ENCODE peak calls at places on chromosomes 3 and 15, in four cellular contexts. One of them, this sample, is unnamed.

GRCh38 chr3:49889296-49889695 is 14.4 kb downstream of the MST1R start:
- DNase-seq in left ventricle myocardium inferior: no peak
- DNase-seq in cardiac muscle cell: no peak
- DNase-seq in body of pancreas: no peak
- DNase-seq in this sample: no peak

GRCh38 chr15:74725845-74726773 is 781 bp upstream of the CYP1A1 start:
- DNase-seq in body of pancreas: peak; percentile 55
- DNase-seq in cardiac muscle cell: peak; percentile 9
- DNase-seq in left ventricle myocardium inferior: peak; percentile 37
- DNase-seq in this sample: peak; percentile 27

GRCh38 chr15:57550640-57551039 is 41.1 kb upstream of the MYZAP start:
- DNase-seq in body of pancreas: peak; percentile 91
- DNase-seq in cardiac muscle cell: no peak
- DNase-seq in left ventricle myocardium inferior: peak; percentile 73
- DNase-seq in this sample: no peak

GRCh38 chr15:49644364-49644794 is 23.5 kb downstream of the DTWD1 start:
- DNase-seq in body of pancreas: no peak
- DNase-seq in cardiac muscle cell: peak; percentile 34
- DNase-seq in left ventricle myocardium inferior: no peak
- DNase-seq in this sample: no peak

GRCh38 chr15:100729461-100729860 is 127.1 kb downstream of the ASB7 start:
- DNase-seq in left ventricle myocardium inferior: no peak
- DNase-seq in cardiac muscle cell: no peak
- DNase-seq in body of pancreas: no peak
- DNase-seq in this sample: no peak

GRCh38 chr15:67977690-67978089 is 76.4 kb upstream of the PIAS1 start:
- DNase-seq in cardiac muscle cell: no peak
- DNase-seq in body of pancreas: no peak
- DNase-seq in left ventricle myocardium inferior: no peak
- DNase-seq in this sample: no peak

GRCh38 chr3:131386429-131386926 is 4.9 kb downstream of the NUDT16 start:
- DNase-seq in left ventricle myocardium inferior: peak; percentile 69
- DNase-seq in cardiac muscle cell: peak; percentile 65
- DNase-seq in body of pancreas: peak; percentile 30
- DNase-seq in this sample: peak; percentile 83

GRCh38 chr15:68792901-68793766 is 27.6 kb downstream of the ANP32A start:
- DNase-seq in left ventricle myocardium inferior: peak; percentile 41
- DNase-seq in cardiac muscle cell: no peak
- DNase-seq in body of pancreas: peak; percentile 97
- DNase-seq in this sample: no peak

GRCh38 chr15:85993116-85993515 is 86.6 kb upstream of the AGBL1 start:
- DNase-seq in body of pancreas: no peak
- DNase-seq in cardiac muscle cell: no peak
- DNase-seq in left ventricle myocardium inferior: no peak
- DNase-seq in this sample: no peak

GRCh38 chr15:87362531-87362930 is 894.0 kb downstream of the NTRK3 start:
- DNase-seq in body of pancreas: no peak
- DNase-seq in left ventricle myocardium inferior: no peak
- DNase-seq in cardiac muscle cell: no peak
- DNase-seq in this sample: no peak

GRCh38 chr3:149494759-149495580 is 20.5 kb downstream of the TM4SF4 start:
- DNase-seq in left ventricle myocardium inferior: no peak
- DNase-seq in cardiac muscle cell: no peak
- DNase-seq in body of pancreas: no peak
- DNase-seq in this sample: no peak

GRCh38 chr3:145243875-145244274 is 917.1 kb downstream of the PLOD2 start:
- DNase-seq in cardiac muscle cell: peak; percentile 93
- DNase-seq in body of pancreas: no peak
- DNase-seq in left ventricle myocardium inferior: no peak
- DNase-seq in this sample: no peak

GRCh38 chr3:134527037-134527436 is 41.2 kb downstream of the CEP63 start:
- DNase-seq in body of pancreas: no peak
- DNase-seq in left ventricle myocardium inferior: no peak
- DNase-seq in cardiac muscle cell: peak; percentile 7
- DNase-seq in this sample: no peak

GRCh38 chr3:104564045-104564643 is 802.6 kb upstream of the ALCAM start:
- DNase-seq in cardiac muscle cell: peak; percentile 66
- DNase-seq in left ventricle myocardium inferior: no peak
- DNase-seq in body of pancreas: peak; percentile 68
- DNase-seq in this sample: peak; percentile 69

GRCh38 chr3:55860040-55860439 is 372.9 kb upstream of the WNT5A start:
- DNase-seq in cardiac muscle cell: no peak
- DNase-seq in left ventricle myocardium inferior: no peak
- DNase-seq in body of pancreas: no peak
- DNase-seq in this sample: no peak

GRCh38 chr3:107661447-107662108 is 138.8 kb downstream of the BBX start:
- DNase-seq in left ventricle myocardium inferior: no peak
- DNase-seq in cardiac muscle cell: peak; percentile 51
- DNase-seq in body of pancreas: no peak
- DNase-seq in this sample: no peak

GRCh38 chr3:78880588-78881461 is 887.0 kb downstream of the ROBO1 start:
- DNase-seq in cardiac muscle cell: no peak
- DNase-seq in body of pancreas: no peak
- DNase-seq in left ventricle myocardium inferior: no peak
- DNase-seq in this sample: no peak

GRCh38 chr3:10532939-10533730 is 27.7 kb upstream of the ATP2B2 start:
- DNase-seq in cardiac muscle cell: no peak
- DNase-seq in left ventricle myocardium inferior: no peak
- DNase-seq in body of pancreas: no peak
- DNase-seq in this sample: no peak

GRCh38 chr3:132344666-132345280 is 27.6 kb downstream of the ACP3 start:
- DNase-seq in cardiac muscle cell: no peak
- DNase-seq in left ventricle myocardium inferior: no peak
- DNase-seq in body of pancreas: no peak
- DNase-seq in this sample: no peak

GRCh38 chr3:89164774-89165173 is 57.4 kb downstream of the EPHA3 start:
- DNase-seq in body of pancreas: no peak
- DNase-seq in cardiac muscle cell: no peak
- DNase-seq in left ventricle myocardium inferior: no peak
- DNase-seq in this sample: no peak

GRCh38 chr3:134803051-134803505 is 8.0 kb downstream of the EPHB1 start:
- DNase-seq in left ventricle myocardium inferior: no peak
- DNase-seq in cardiac muscle cell: no peak
- DNase-seq in body of pancreas: no peak
- DNase-seq in this sample: no peak

GRCh38 chr15:97968380-97968779 is 7.9 kb downstream of the ARRDC4 start:
- DNase-seq in left ventricle myocardium inferior: no peak
- DNase-seq in cardiac muscle cell: peak; percentile 78
- DNase-seq in body of pancreas: no peak
- DNase-seq in this sample: no peak

GRCh38 chr3:57544181-57545125 is at the start of gene DNAH12:
- DNase-seq in cardiac muscle cell: peak; percentile 55
- DNase-seq in body of pancreas: peak; percentile 80
- DNase-seq in left ventricle myocardium inferior: no peak
- DNase-seq in this sample: no peak

GRCh38 chr3:152524198-152525140 is 255.7 kb downstream of the MBNL1 start:
- DNase-seq in body of pancreas: peak; percentile 58
- DNase-seq in left ventricle myocardium inferior: no peak
- DNase-seq in cardiac muscle cell: peak; percentile 77
- DNase-seq in this sample: no peak

GRCh38 chr3:101216710-101217457 is 103.5 kb downstream of the IMPG2 start:
- DNase-seq in body of pancreas: no peak
- DNase-seq in cardiac muscle cell: peak; percentile 43
- DNase-seq in left ventricle myocardium inferior: peak; percentile 43
- DNase-seq in this sample: peak; percentile 85

GRCh38 chr3:145124886-145125285 is 1036.1 kb downstream of the PLOD2 start:
- DNase-seq in cardiac muscle cell: no peak
- DNase-seq in body of pancreas: no peak
- DNase-seq in left ventricle myocardium inferior: no peak
- DNase-seq in this sample: no peak

GRCh38 chr3:38725726-38726410 is 76.4 kb upstream of the SCN5A start:
- DNase-seq in body of pancreas: no peak
- DNase-seq in cardiac muscle cell: peak; percentile 43
- DNase-seq in left ventricle myocardium inferior: peak; percentile 79
- DNase-seq in this sample: no peak

GRCh38 chr15:75836953-75837321 is 6.3 kb upstream of the UBE2Q2 start:
- DNase-seq in body of pancreas: no peak
- DNase-seq in left ventricle myocardium inferior: no peak
- DNase-seq in cardiac muscle cell: peak; percentile 75
- DNase-seq in this sample: no peak

GRCh38 chr15:52261498-52262242 is 33.9 kb downstream of the MYO5C start:
- DNase-seq in body of pancreas: peak; percentile 68
- DNase-seq in cardiac muscle cell: peak; percentile 88
- DNase-seq in left ventricle myocardium inferior: peak; percentile 50
- DNase-seq in this sample: peak; percentile 71

GRCh38 chr3:155908086-155908485 is 37.6 kb downstream of the GMPS start:
- DNase-seq in cardiac muscle cell: no peak
- DNase-seq in body of pancreas: no peak
- DNase-seq in left ventricle myocardium inferior: no peak
- DNase-seq in this sample: no peak

GRCh38 chr3:184748219-184749135 is 36.6 kb upstream of the MAGEF1 start:
- DNase-seq in body of pancreas: peak; percentile 59
- DNase-seq in cardiac muscle cell: no peak
- DNase-seq in left ventricle myocardium inferior: no peak
- DNase-seq in this sample: peak; percentile 30

GRCh38 chr3:65591313-65591712 is 447.4 kb downstream of the MAGI1 start:
- DNase-seq in left ventricle myocardium inferior: no peak
- DNase-seq in cardiac muscle cell: no peak
- DNase-seq in body of pancreas: no peak
- DNase-seq in this sample: no peak

GRCh38 chr3:143170676-143171075 is 51.1 kb downstream of the CHST2 start:
- DNase-seq in left ventricle myocardium inferior: no peak
- DNase-seq in body of pancreas: no peak
- DNase-seq in cardiac muscle cell: peak; percentile 58
- DNase-seq in this sample: no peak

GRCh38 chr3:172313671-172314070 is 134.6 kb downstream of the GHSR start:
- DNase-seq in body of pancreas: no peak
- DNase-seq in cardiac muscle cell: no peak
- DNase-seq in left ventricle myocardium inferior: no peak
- DNase-seq in this sample: no peak

GRCh38 chr3:1380926-1381646 is 288.3 kb downstream of the CNTN6 start:
- DNase-seq in cardiac muscle cell: no peak
- DNase-seq in left ventricle myocardium inferior: no peak
- DNase-seq in body of pancreas: no peak
- DNase-seq in this sample: peak; percentile 23

GRCh38 chr15:32919749-32920414 is 202.1 kb downstream of the GREM1 start:
- DNase-seq in left ventricle myocardium inferior: no peak
- DNase-seq in cardiac muscle cell: peak; percentile 87
- DNase-seq in body of pancreas: no peak
- DNase-seq in this sample: no peak

GRCh38 chr3:187947927-187948682 is 202.8 kb upstream of the BCL6 start:
- DNase-seq in left ventricle myocardium inferior: peak; percentile 42
- DNase-seq in body of pancreas: no peak
- DNase-seq in cardiac muscle cell: no peak
- DNase-seq in this sample: no peak

GRCh38 chr15:68054658-68055223 is 626 bp downstream of the PIAS1 start:
- DNase-seq in left ventricle myocardium inferior: peak; percentile 60
- DNase-seq in cardiac muscle cell: peak; percentile 41
- DNase-seq in body of pancreas: peak; percentile 52
- DNase-seq in this sample: peak; percentile 63

GRCh38 chr3:113541519-113541918 is 9.2 kb downstream of the SIDT1 start:
- DNase-seq in left ventricle myocardium inferior: no peak
- DNase-seq in cardiac muscle cell: no peak
- DNase-seq in body of pancreas: no peak
- DNase-seq in this sample: no peak

GRCh38 chr3:148971819-148972218 is 19.5 kb upstream of the GYG1 start:
- DNase-seq in cardiac muscle cell: peak; percentile 88
- DNase-seq in body of pancreas: peak; percentile 82
- DNase-seq in left ventricle myocardium inferior: no peak
- DNase-seq in this sample: no peak

DNA sequence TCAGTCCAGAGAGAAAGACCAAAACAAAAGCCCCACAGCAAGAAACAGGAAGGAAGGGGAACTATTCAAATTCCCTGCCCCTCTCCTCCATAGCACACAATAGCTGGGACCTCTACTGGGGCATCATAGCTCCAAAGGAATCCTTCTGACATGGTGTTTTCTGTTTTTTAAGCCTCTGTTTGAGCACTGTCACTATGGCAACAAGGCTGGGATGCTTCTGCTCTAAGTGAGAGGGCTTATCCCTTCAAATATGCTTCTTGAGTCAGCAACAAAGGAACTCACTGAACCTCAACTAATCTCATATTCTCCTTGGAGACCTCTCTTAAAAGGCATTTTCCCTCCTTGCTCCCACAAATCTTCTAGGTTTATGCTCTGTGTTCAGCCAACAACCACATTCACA is 40.5 kb downstream of the MYLK start:
- DNase-seq in cardiac muscle cell: peak; percentile 25
- DNase-seq in body of pancreas: no peak
- DNase-seq in left ventricle myocardium inferior: no peak
- DNase-seq in this sample: no peak
- H3K9me3 ChIP-seq in cardiac muscle cell: peaks cover 2% of the 10 kb centered on the region
- H3K9me3 ChIP-seq in body of pancreas: peaks cover 7% of the 10 kb centered on the region
- H3K9me3 ChIP-seq in left ventricle myocardium inferior: peaks cover 71% of the 10 kb centered on the region
- H3K9me3 ChIP-seq in this sample: no peaks in the 10 kb centered on the region

DNA sequence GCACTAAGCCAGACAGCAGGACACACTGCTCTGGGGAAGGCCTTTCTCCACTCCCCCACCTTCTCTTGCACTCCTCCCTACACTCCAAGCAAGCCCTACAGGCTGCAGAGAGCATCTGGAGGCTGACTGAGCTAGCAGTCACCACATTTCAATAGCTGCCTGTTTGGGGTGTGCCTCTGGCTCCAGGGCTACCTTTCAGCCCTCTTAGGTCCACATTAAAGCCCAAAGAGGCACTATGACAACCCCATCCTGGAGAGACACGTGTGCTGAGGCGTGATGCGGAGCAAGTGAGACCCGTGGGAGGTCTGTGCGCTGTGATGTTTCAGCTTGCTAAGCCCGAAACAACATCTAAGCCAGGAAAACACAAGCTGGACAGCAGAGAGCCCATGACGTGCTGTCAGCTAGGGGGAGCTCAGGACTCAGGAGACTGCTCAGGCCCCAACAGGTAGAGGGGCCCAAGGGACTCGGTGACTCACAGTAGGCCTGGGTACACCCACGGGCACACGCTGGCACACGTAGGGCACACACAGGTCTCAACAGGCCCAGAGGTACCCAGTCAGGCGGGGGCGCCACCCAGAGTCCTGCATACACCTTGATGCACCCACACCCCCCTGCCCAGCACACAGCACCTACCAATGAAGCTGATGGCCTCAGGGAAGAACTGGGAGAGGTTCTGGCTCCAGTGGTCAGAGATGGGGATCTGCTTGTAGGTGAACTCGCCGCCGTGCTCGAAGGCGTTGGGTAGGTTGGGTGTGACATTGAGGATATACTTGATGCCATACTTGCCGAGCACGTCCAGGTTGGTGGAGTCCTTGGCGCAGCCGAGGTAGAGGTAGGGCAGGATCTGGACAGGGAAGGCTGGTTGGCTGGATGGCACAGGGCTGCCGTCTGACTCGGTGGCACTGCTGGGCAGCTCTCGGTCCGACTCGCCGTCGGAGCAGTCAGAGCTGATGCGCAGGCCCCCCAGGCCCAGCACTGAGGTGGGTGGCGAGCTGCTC is 2.8 kb downstream of the DUSP7 start:
- DNase-seq in cardiac muscle cell: peak; percentile 36
- DNase-seq in left ventricle myocardium inferior: no peak
- DNase-seq in body of pancreas: no peak
- DNase-seq in this sample: peak; percentile 78
- H3K4me1 ChIP-seq in cardiac muscle cell: peaks cover 20% of the 10 kb centered on the region
- H3K4me1 ChIP-seq in left ventricle myocardium inferior: peaks cover 87% of the 10 kb centered on the region
- H3K4me1 ChIP-seq in body of pancreas: peaks cover 56% of the 10 kb centered on the region
- H3K4me1 ChIP-seq in this sample: peaks cover 68% of the 10 kb centered on the region

GRCh38 chr15:73225358-73226015 is 143.3 kb downstream of the HCN4 start:
- DNase-seq in cardiac muscle cell: no peak
- DNase-seq in left ventricle myocardium inferior: no peak
- DNase-seq in body of pancreas: no peak
- DNase-seq in this sample: no peak
- H3K27ac ChIP-seq in cardiac muscle cell: no peak overlapping the region
- H3K27ac ChIP-seq in left ventricle myocardium inferior: no peak overlapping the region
- H3K27ac ChIP-seq in body of pancreas: no peak overlapping the region
- H3K27ac ChIP-seq in this sample: peak overlapping the region; percentile 65

GRCh38 chr3:31652296-31652695 is 119.6 kb downstream of the STT3B start:
- DNase-seq in left ventricle myocardium inferior: no peak
- DNase-seq in body of pancreas: no peak
- DNase-seq in cardiac muscle cell: no peak
- DNase-seq in this sample: no peak
- H3K9me3 ChIP-seq in left ventricle myocardium inferior: peaks cover 84% of the 10 kb centered on the region
- H3K9me3 ChIP-seq in body of pancreas: peaks cover 53% of the 10 kb centered on the region
- H3K9me3 ChIP-seq in cardiac muscle cell: no peaks in the 10 kb centered on the region
- H3K9me3 ChIP-seq in this sample: peaks cover 77% of the 10 kb centered on the region

This sample was measured in tibial artery.